ENCODE peak calls at places on chromosomes 12 and 14, in nine cellular contexts. G is stomach, S is neural progenitor cell, N is A673, T is Panc1, O is uterus, J is colonic mucosa, P is heart left ventricle, I is HepG2. A is an unnamed sample.

GRCh38 chr14:68979021-68979721 is at the start of gene ACTN1:
- DNase-seq in G (peak; percentile 94), S (peak; percentile 98), N (peak; percentile 99), T (peak; percentile 66), O (peak; percentile 95), J (peak; percentile 91), P (peak; percentile 94), I (peak; percentile 94), A (peak; percentile 89)

GRCh38 chr12:57243521-57244305 is 7.3 kb downstream of the STAC3 start:
- DNase-seq in G (peak; percentile 85), S (peak; percentile 95), N (peak; percentile 93), T (no peak), O (peak; percentile 68), J (peak; percentile 88), P (peak; percentile 90), I (peak; percentile 54), A (peak; percentile 82)

GRCh38 chr12:49967042-49967776 is 5.5 kb downstream of the AQP5 start:
- DNase-seq in G (peak; percentile 95), S (peak; percentile 88), N (peak; percentile 94), T (peak; percentile 57), O (peak; percentile 82), J (peak; percentile 95), P (peak; percentile 95), I (peak; percentile 71), A (peak; percentile 93)

GRCh38 chr12:14326699-14327098 is 38.8 kb upstream of the ATF7IP start:
- DNase-seq in G (no peak), S (no peak), N (no peak), T (no peak), O (no peak), J (no peak), P (no peak), I (no peak), A (no peak)

GRCh38 chr12:113072136-113072535 is 15.6 kb downstream of the DTX1 start:
- DNase-seq in G (no peak), S (no peak), N (no peak), T (no peak), O (no peak), J (no peak), P (no peak), I (peak; percentile 23), A (no peak)

GRCh38 chr14:77490347-77490986 is 8.1 kb downstream of the ISM2 start:
- DNase-seq in G (no peak), S (no peak), N (no peak), T (no peak), O (no peak), J (no peak), P (no peak), I (no peak), A (no peak)

GRCh38 chr12:67524861-67525499 is 123.6 kb upstream of the DYRK2 start:
- DNase-seq in G (no peak), S (no peak), N (no peak), T (no peak), O (no peak), J (no peak), P (no peak), I (no peak), A (peak; percentile 17)

GRCh38 chr12:111757361-111758119 is 9.2 kb upstream of the ALDH2 start:
- DNase-seq in G (peak; percentile 62), S (peak; percentile 32), N (no peak), T (no peak), O (no peak), J (no peak), P (peak; percentile 80), I (no peak), A (peak; percentile 34)

GRCh38 chr12:93275589-93275988 is 102.1 kb upstream of the NUDT4 start:
- DNase-seq in G (no peak), S (no peak), N (no peak), T (no peak), O (no peak), J (no peak), P (no peak), I (no peak), A (no peak)

GRCh38 chr12:131530427-131530826 is 180.5 kb upstream of the SFSWAP start:
- DNase-seq in G (no peak), S (no peak), N (no peak), T (no peak), O (no peak), J (no peak), P (no peak), I (no peak), A (no peak)

GRCh38 chr12:67804168-67804567 is 155.6 kb downstream of the DYRK2 start:
- DNase-seq in G (no peak), S (no peak), N (no peak), T (no peak), O (no peak), J (no peak), P (no peak), I (no peak), A (no peak)

GRCh38 chr12:10252201-10252600 is 39.5 kb downstream of the GABARAPL1 start:
- DNase-seq in G (no peak), S (no peak), N (no peak), T (no peak), O (no peak), J (no peak), P (no peak), I (no peak), A (no peak)

GRCh38 chr14:104137297-104138097 is 890 bp upstream of the KIF26A start:
- DNase-seq in G (peak; percentile 70), S (peak; percentile 92), N (peak; percentile 76), T (no peak), O (peak; percentile 40), J (peak; percentile 74), P (peak; percentile 89), I (peak; percentile 10), A (peak; percentile 80)

GRCh38 chr12:55019784-55020183 is at the start of gene NEUROD4:
- DNase-seq in G (peak; percentile 40), S (peak; percentile 96), N (peak; percentile 5), T (no peak), O (no peak), J (peak; percentile 20), P (peak; percentile 61), I (peak; percentile 30), A (peak; percentile 27)

GRCh38 chr14:56660677-56661389 is 81.2 kb downstream of the TMEM260 start:
- DNase-seq in G (no peak), S (peak; percentile 20), N (no peak), T (no peak), O (no peak), J (no peak), P (no peak), I (no peak), A (no peak)

GRCh38 chr14:56659361-56659760 is 79.8 kb downstream of the TMEM260 start:
- DNase-seq in G (no peak), S (peak; percentile 75), N (peak; percentile 88), T (no peak), O (no peak), J (no peak), P (no peak), I (no peak), A (no peak)

GRCh38 chr14:56659964-56660551 is 80.5 kb downstream of the TMEM260 start:
- DNase-seq in G (no peak), S (peak; percentile 62), N (peak; percentile 90), T (peak; percentile 5), O (no peak), J (no peak), P (no peak), I (peak; percentile 50), A (no peak)

GRCh38 chr14:56664811-56665421 is 85.3 kb downstream of the TMEM260 start:
- DNase-seq in G (no peak), S (no peak), N (no peak), T (no peak), O (no peak), J (no peak), P (no peak), I (no peak), A (no peak)

GRCh38 chr14:56661478-56661877 is 81.9 kb downstream of the TMEM260 start:
- DNase-seq in G (no peak), S (no peak), N (no peak), T (no peak), O (no peak), J (no peak), P (no peak), I (no peak), A (no peak)
- TF ChIP-seq CTCF in G (no peak), S (no peak), N (no peak), T (no peak), O (no peak), J (no peak), P (no peak), I (no peak), A (no peak)

GRCh38 chr14:53948181-53948884 is 8.3 kb downstream of the BMP4 start:
- DNase-seq in G (no peak), S (no peak), N (no peak), T (no peak), O (no peak), J (no peak), P (no peak), I (no peak), A (no peak)
- H3K27me3 ChIP-seq in G (no peaks in the 10 kb centered on the region), S (peaks cover 94% of the 10 kb centered on the region), N (peaks cover 100% of the 10 kb centered on the region), T (peaks cover 8% of the 10 kb centered on the region), O (peaks cover 5% of the 10 kb centered on the region), J (peaks cover 4% of the 10 kb centered on the region), P (no peaks in the 10 kb centered on the region), I (no peaks in the 10 kb centered on the region), A (peaks cover 8% of the 10 kb centered on the region)

DNA sequence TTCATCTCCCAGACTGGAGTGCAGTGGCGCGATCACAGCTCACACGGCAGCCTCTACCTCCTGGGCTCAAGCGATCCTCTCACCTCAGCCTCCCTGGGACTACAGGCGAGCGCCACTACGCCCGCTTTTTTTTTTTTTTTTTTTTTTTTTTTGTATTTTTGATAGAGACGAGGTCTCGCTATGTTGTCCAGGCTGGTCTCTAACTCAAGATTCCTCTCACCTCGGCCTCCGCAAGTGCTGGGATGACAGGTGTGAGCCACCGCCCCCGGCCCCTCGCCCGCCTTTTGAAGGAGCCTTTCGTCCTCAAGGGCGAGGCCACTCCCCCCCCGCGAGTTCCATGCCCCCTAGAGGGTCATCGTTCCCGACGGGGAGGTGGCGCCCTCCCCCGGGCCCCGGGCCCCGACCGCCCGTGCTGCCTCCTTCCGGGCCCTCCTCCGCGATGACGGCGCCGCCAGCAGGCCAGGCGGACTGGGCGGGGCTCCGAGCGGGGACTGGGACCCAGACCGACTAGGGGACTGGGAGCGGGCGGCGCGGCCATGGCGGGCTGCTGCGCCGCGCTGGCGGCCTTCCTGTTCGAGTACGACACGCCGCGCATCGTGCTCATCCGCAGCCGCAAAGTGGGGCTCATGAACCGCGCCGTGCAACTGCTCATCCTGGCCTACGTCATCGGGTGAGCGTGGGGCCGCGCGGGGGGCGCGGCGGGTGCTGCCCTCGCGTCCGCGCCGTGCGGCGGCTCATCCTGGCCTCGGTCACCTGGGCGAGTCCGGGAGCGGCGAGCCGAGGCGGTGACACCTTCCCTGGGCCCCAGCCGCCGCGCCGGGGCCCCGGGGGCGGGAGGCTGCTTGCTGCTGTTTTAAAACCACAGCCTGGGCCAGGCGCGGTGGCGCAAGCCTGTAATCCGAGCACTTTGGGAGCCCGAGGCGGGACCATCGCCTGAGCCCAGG is at the start of gene P2RX4:
- DNase-seq in G (peak; percentile 88), S (peak; percentile 90), N (peak; percentile 88), T (no peak), O (peak; percentile 87), J (peak; percentile 90), P (peak; percentile 95), I (peak; percentile 64), A (peak; percentile 89)
- TF ChIP-seq CTCF in G (no peak), S (peak; percentile 43), N (peak; percentile 46), T (peak; percentile 79), O (no peak), J (no peak), P (no peak), I (peak; percentile 81), A (peak; percentile 27)

DNA sequence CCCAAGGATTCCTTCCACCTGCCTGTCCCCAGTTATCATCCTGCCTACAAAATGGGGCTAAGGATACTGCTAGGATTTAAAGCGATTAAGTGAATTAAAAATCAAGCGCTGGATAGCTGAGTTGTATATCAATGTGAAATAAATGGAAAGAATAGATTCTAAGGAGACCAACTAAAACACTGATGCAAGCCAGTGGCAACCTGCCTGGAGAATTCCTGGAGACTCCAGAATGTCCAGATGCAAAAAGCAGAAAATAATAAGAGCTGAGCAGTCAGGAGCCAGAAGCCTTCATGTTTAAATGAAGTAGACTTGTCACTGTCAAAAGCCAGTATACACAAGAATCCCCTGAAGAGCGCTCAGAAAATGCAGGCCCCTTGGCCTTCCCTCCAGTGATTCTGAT is 183.7 kb downstream of the DPF3 start:
- DNase-seq in G (no peak), S (no peak), N (no peak), T (no peak), O (no peak), J (no peak), P (no peak), I (no peak), A (no peak)
- H3K27me3 ChIP-seq in G (no peaks in the 10 kb centered on the region), S (no peaks in the 10 kb centered on the region), N (no peaks in the 10 kb centered on the region), T (no peaks in the 10 kb centered on the region), O (no peaks in the 10 kb centered on the region), J (no peaks in the 10 kb centered on the region), P (no peaks in the 10 kb centered on the region), I (no peaks in the 10 kb centered on the region), A (no peaks in the 10 kb centered on the region)

A was measured in heart right ventricle.